ENCODE peak calls at places on chromosomes 13 and 19, in four cellular contexts. G is T-cell; R is GM18507; L is activated CD4-positive, alpha-beta T cell treated with anti-CD3 and anti-CD28 coated beads for 24 hours. E is an unnamed sample.

GRCh38 chr13:27104606-27105005 is 67.0 kb downstream of the USP12 start:
- DNase-seq in G (no peak), R (no peak), L (no peak), E (no peak)

GRCh38 chr19:12222980-12223630 is 60.2 kb downstream of the ZNF136 start:
- DNase-seq in G (no peak), R (no peak), L (no peak), E (no peak)

GRCh38 chr19:37986048-37986750 is 79.2 kb downstream of the SIPA1L3 start:
- DNase-seq in G (no peak), R (no peak), L (no peak), E (no peak)

GRCh38 chr13:114102521-114103288 is 29.7 kb downstream of the RASA3 start:
- DNase-seq in G (no peak), R (no peak), L (no peak), E (no peak)

GRCh38 chr13:51303063-51303552 is 36.4 kb upstream of the SERPINE3 start:
- DNase-seq in G (no peak), R (no peak), L (no peak), E (no peak)

GRCh38 chr13:99261040-99261439 is 2.9 kb upstream of the GPR18 start:
- DNase-seq in G (no peak), R (no peak), L (no peak), E (no peak)

GRCh38 chr19:47581605-47582319 is 8.8 kb upstream of the ZNF541 start:
- DNase-seq in G (no peak), R (no peak), L (no peak), E (no peak)

GRCh38 chr13:107681611-107682010 is 533.7 kb downstream of the LIG4 start:
- DNase-seq in G (no peak), R (no peak), L (no peak), E (no peak)

GRCh38 chr13:52862358-52863206 is 14.1 kb upstream of the PCDH8 start:
- DNase-seq in G (no peak), R (no peak), L (no peak), E (no peak)

GRCh38 chr13:39225860-39226259 is 187.6 kb downstream of the NHLRC3 start:
- DNase-seq in G (no peak), R (no peak), L (no peak), E (no peak)

GRCh38 chr13:79406597-79406908 is 498 bp upstream of the RBM26 start:
- DNase-seq in G (no peak), R (no peak), L (no peak), E (no peak)

GRCh38 chr19:15124572-15125231 is 17.5 kb downstream of the SYDE1 start:
- DNase-seq in G (no peak), R (no peak), L (no peak), E (no peak)

GRCh38 chr19:56637976-56638555 is 4.9 kb upstream of the SMIM17 start:
- DNase-seq in G (peak), R (no peak), L (peak), E (peak)

GRCh38 chr13:99981115-99982020 is at the start of gene ZIC2:
- DNase-seq in G (no peak), R (no peak), L (no peak), E (no peak)

GRCh38 chr19:49057636-49058234 is at the start of gene CGB7:
- DNase-seq in G (no peak), R (no peak), L (no peak), E (peak)

GRCh38 chr13:26629260-26629659 is 71.8 kb downstream of the WASF3 start:
- DNase-seq in G (no peak), R (no peak), L (no peak), E (no peak)

GRCh38 chr13:77386046-77386445 is 59.2 kb upstream of the MYCBP2 start:
- DNase-seq in G (no peak), R (no peak), L (no peak), E (peak)

GRCh38 chr13:24130134-24130792 is 30.3 kb upstream of the SPATA13 start:
- DNase-seq in G (no peak), R (no peak), L (no peak), E (no peak)

GRCh38 chr19:55592391-55593090 is 6.8 kb downstream of the FIZ1 start:
- DNase-seq in G (no peak), R (no peak), L (no peak), E (no peak)

GRCh38 chr13:109687559-109688448 is 98.6 kb downstream of the IRS2 start:
- DNase-seq in G (no peak), R (no peak), L (no peak), E (no peak)

GRCh38 chr19:41339936-41340335 is 13.8 kb downstream of the TGFB1 start:
- DNase-seq in G (no peak), R (no peak), L (no peak), E (no peak)

GRCh38 chr19:34480971-34481821 is at the start of gene WTIP:
- DNase-seq in G (no peak), R (no peak), L (no peak), E (peak)

GRCh38 chr19:32367948-32368536 is 22.6 kb downstream of the ZNF507 start:
- DNase-seq in G (no peak), R (no peak), L (no peak), E (no peak)

GRCh38 chr13:65378943-65379519 is 1851.1 kb downstream of the PCDH9 start:
- DNase-seq in G (no peak), R (no peak), L (no peak), E (peak)

GRCh38 chr13:109968876-109969577 is 182.6 kb upstream of the IRS2 start:
- DNase-seq in G (no peak), R (no peak), L (no peak), E (peak)

GRCh38 chr19:35073941-35074340 is 32.4 kb downstream of the HPN start:
- DNase-seq in G (no peak), R (no peak), L (no peak), E (no peak)

GRCh38 chr13:57673197-57673596 is 41.7 kb downstream of the PCDH17 start:
- DNase-seq in G (no peak), R (no peak), L (no peak), E (no peak)

GRCh38 chr13:35909837-35910236 is 221.3 kb downstream of the DCLK1 start:
- DNase-seq in G (no peak), R (no peak), L (no peak), E (no peak)

GRCh38 chr19:51143486-51143885 is 1.4 kb downstream of the SIGLEC7 start:
- DNase-seq in G (no peak), R (no peak), L (no peak), E (no peak)

GRCh38 chr19:13160557-13160956 is 10.3 kb downstream of the IER2 start:
- DNase-seq in G (no peak), R (no peak), L (no peak), E (peak)

GRCh38 chr13:51729853-51730553 is 74.0 kb downstream of the DHRS12 start:
- DNase-seq in G (no peak), R (no peak), L (peak), E (peak)

GRCh38 chr13:42056585-42056984 is 8.1 kb downstream of the DGKH start:
- DNase-seq in G (no peak), R (no peak), L (no peak), E (no peak)

GRCh38 chr13:21744149-21744548 is 73.3 kb downstream of the FGF9 start:
- DNase-seq in G (no peak), R (no peak), L (no peak), E (no peak)

GRCh38 chr13:89454736-89455135 is 1783.6 kb downstream of the SLITRK5 start:
- DNase-seq in G (no peak), R (no peak), L (no peak), E (no peak)

GRCh38 chr13:34076943-34077703 is 259.2 kb downstream of the RFC3 start:
- DNase-seq in G (no peak), R (no peak), L (no peak), E (peak)

GRCh38 chr19:15529774-15530372 is 21.5 kb downstream of the CYP4F22 start:
- DNase-seq in G (no peak), R (no peak), L (no peak), E (peak)

GRCh38 chr19:29001006-29001921 is 211.7 kb downstream of the UQCRFS1 start:
- DNase-seq in G (no peak), R (no peak), L (no peak), E (no peak)

GRCh38 chr19:17967258-17968051 is 548 bp downstream of the KCNN1 start:
- DNase-seq in G (no peak), R (no peak), L (no peak), E (no peak)